ENCODE peak calls at places on chromosome 18, in six cellular contexts. C, O, Y, U, Z and V are unnamed samples.

GRCh38 chr18:45320724-45321123 is 294.6 kb upstream of the SLC14A2 start:
- DNase-seq in C (no peak), O (no peak), Y (no peak), U (no peak), Z (no peak), V (no peak)

GRCh38 chr18:70419526-70419925 is 130.7 kb downstream of the SOCS6 start:
- DNase-seq in C (no peak), O (peak; percentile 77), Y (no peak), U (no peak), Z (no peak), V (no peak)

GRCh38 chr18:33755918-33756590 is 178.0 kb downstream of the ASXL3 start:
- DNase-seq in C (peak; percentile 29), O (peak; percentile 93), Y (no peak), U (no peak), Z (no peak), V (no peak)

GRCh38 chr18:9133225-9133624 is 3.4 kb upstream of the ANKRD12 start:
- DNase-seq in C (no peak), O (no peak), Y (no peak), U (no peak), Z (no peak), V (no peak)

GRCh38 chr18:36153203-36153602 is 23.5 kb downstream of the ELP2 start:
- DNase-seq in C (no peak), O (peak; percentile 97), Y (no peak), U (no peak), Z (no peak), V (no peak)

GRCh38 chr18:33983126-33983525 is 241.6 kb downstream of the NOL4 start:
- DNase-seq in C (no peak), O (no peak), Y (no peak), U (no peak), Z (no peak), V (no peak)

GRCh38 chr18:37565985-37566478 is 434 bp upstream of the CELF4 start:
- DNase-seq in C (peak; percentile 12), O (peak; percentile 5), Y (peak; percentile 17), U (no peak), Z (no peak), V (no peak)

GRCh38 chr18:76814256-76814655 is 8.1 kb upstream of the ZNF236 start:
- DNase-seq in C (no peak), O (no peak), Y (no peak), U (no peak), Z (no peak), V (no peak)

GRCh38 chr18:32530947-32531651 is 60.4 kb upstream of the GAREM1 start:
- DNase-seq in C (peak; percentile 7), O (peak; percentile 36), Y (no peak), U (no peak), Z (no peak), V (no peak)

GRCh38 chr18:39840406-39840805 is 2114.6 kb upstream of the PIK3C3 start:
- DNase-seq in C (no peak), O (peak; percentile 49), Y (no peak), U (no peak), Z (no peak), V (no peak)

GRCh38 chr18:9631814-9632496 is 17.6 kb upstream of the PPP4R1 start:
- DNase-seq in C (peak; percentile 90), O (peak; percentile 96), Y (no peak), U (peak; percentile 73), Z (no peak), V (no peak)

GRCh38 chr18:10142056-10142455 is 228.2 kb downstream of the VAPA start:
- DNase-seq in C (no peak), O (no peak), Y (no peak), U (no peak), Z (no peak), V (no peak)

GRCh38 chr18:32735781-32736180 is 37.0 kb downstream of the KLHL14 start:
- DNase-seq in C (no peak), O (peak; percentile 24), Y (no peak), U (no peak), Z (no peak), V (no peak)

GRCh38 chr18:9210996-9211395 is 74.4 kb downstream of the ANKRD12 start:
- DNase-seq in C (no peak), O (no peak), Y (no peak), U (no peak), Z (no peak), V (no peak)

GRCh38 chr18:69655816-69656215 is 255.1 kb downstream of the DOK6 start:
- DNase-seq in C (no peak), O (no peak), Y (no peak), U (no peak), Z (no peak), V (no peak)

GRCh38 chr18:32379891-32380290 is 90.8 kb downstream of the GAREM1 start:
- DNase-seq in C (no peak), O (peak; percentile 58), Y (no peak), U (no peak), Z (no peak), V (no peak)

GRCh38 chr18:70085641-70086040 is 119.8 kb downstream of the RTTN start:
- DNase-seq in C (no peak), O (no peak), Y (no peak), U (no peak), Z (no peak), V (no peak)

GRCh38 chr18:26771524-26771923 is 94.0 kb downstream of the AQP4 start:
- DNase-seq in C (peak; percentile 17), O (no peak), Y (no peak), U (no peak), Z (no peak), V (no peak)

GRCh38 chr18:72697706-72698105 is 153.6 kb upstream of the CBLN2 start:
- DNase-seq in C (no peak), O (no peak), Y (no peak), U (no peak), Z (no peak), V (no peak)

GRCh38 chr18:9629709-9630108 is 15.3 kb upstream of the PPP4R1 start:
- DNase-seq in C (no peak), O (peak; percentile 58), Y (no peak), U (no peak), Z (no peak), V (no peak)

GRCh38 chr18:37280701-37281100 is 284.9 kb downstream of the CELF4 start:
- DNase-seq in C (no peak), O (no peak), Y (no peak), U (no peak), Z (no peak), V (no peak)

GRCh38 chr18:77062518-77063003 is 70.0 kb downstream of the MBP start:
- DNase-seq in C (no peak), O (peak; percentile 48), Y (no peak), U (no peak), Z (peak; percentile 82), V (no peak)

GRCh38 chr18:32509121-32509520 is 38.4 kb upstream of the GAREM1 start:
- DNase-seq in C (no peak), O (no peak), Y (no peak), U (no peak), Z (no peak), V (no peak)

GRCh38 chr18:9700261-9700796 is 7.8 kb upstream of the RAB31 start:
- DNase-seq in C (no peak), O (peak; percentile 68), Y (no peak), U (no peak), Z (no peak), V (no peak)

GRCh38 chr18:68354176-68354575 is 360.7 kb downstream of the TMX3 start:
- DNase-seq in C (no peak), O (no peak), Y (no peak), U (no peak), Z (no peak), V (no peak)

GRCh38 chr18:13369756-13370510 is 151.4 kb downstream of the LDLRAD4 start:
- DNase-seq in C (peak; percentile 53), O (no peak), Y (no peak), U (no peak), Z (no peak), V (no peak)

GRCh38 chr18:5419601-5420000 is 124.1 kb upstream of the ZBTB14 start:
- DNase-seq in C (no peak), O (no peak), Y (no peak), U (no peak), Z (no peak), V (no peak)
- H3K27ac ChIP-seq in C (no peak overlapping the region), O (no peak overlapping the region), Y (no peak overlapping the region), U (no peak overlapping the region), Z (no peak overlapping the region), V (no peak overlapping the region)

DNA sequence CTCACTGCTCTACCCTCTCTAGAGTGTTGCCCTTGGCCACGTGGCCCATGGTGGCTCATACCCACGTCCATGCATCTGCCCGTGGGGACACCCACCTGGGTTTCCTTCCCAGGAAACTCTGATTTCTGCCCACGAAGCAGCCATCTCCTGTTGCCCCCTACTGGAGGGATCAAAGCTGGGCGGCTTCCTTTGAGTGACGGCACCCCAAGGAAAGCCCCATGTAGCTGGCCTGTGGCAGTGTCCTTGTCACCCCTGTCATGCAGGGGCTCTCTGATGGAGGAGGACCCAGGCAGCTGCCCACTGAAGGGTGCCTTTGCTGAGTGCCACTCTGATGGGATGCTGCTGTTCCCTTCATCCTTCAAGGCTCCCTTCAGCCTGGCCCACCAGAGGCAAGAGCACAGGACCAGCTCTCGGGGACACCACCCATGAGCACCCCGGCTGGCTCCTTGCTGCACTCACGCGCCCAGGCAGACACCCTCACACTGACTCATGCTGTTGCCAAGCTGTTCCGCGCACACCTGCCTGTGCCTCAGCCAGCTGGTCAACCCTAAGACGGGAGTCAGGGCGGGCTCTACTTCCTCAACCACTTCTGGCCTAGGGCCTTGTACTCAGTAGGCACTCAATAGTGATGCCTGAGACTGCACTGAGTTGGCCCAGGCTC is 101.1 kb downstream of the CTIF start:
- DNase-seq in C (no peak), O (no peak), Y (peak; percentile 24), U (no peak), Z (no peak), V (no peak)
- TF ChIP-seq CTCF in C (peak; percentile 9), O (peak; percentile 34), Y (peak; percentile 41), U (peak; percentile 39), Z (peak; percentile 19), V (no peak)

DNA sequence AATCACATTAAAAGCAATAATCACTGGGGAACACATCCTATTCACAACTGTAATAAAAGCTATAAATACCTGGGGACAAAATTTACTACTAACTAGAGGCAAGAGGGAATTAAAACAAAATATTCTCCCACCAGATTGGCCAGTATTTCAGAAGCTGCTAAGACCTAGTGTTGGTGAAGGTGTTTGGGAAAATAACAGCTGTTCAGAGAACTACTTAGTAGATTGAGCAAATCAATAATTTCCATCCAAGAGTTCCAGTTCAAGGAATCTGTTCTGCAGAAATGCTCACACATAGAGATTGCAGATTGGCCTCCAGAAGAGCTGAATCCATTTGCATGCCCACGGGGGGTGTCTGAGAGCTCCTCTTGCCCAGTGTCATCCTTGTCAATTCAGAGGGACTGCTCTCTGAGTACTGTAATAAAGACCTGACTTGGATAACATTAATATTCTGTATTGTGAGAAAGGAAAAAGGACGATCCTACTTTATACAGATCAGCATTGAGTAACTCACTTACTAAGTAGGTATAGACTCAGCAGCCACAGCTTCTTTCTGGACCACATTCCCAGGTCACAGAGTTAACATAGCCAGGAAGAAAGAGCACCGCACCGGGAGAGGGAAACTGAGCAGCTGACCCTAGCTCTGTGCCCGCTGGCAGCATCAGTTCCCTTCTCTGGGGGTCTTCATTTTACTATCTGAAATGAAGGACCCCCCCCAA is 5.6 kb downstream of the TUBB6 start:
- DNase-seq in C (no peak), O (no peak), Y (no peak), U (no peak), Z (no peak), V (no peak)
- TF ChIP-seq POLR2A in C (no peak), O (peak; percentile 34), Y (no peak), U (no peak), Z (no peak), V (no peak)

DNA sequence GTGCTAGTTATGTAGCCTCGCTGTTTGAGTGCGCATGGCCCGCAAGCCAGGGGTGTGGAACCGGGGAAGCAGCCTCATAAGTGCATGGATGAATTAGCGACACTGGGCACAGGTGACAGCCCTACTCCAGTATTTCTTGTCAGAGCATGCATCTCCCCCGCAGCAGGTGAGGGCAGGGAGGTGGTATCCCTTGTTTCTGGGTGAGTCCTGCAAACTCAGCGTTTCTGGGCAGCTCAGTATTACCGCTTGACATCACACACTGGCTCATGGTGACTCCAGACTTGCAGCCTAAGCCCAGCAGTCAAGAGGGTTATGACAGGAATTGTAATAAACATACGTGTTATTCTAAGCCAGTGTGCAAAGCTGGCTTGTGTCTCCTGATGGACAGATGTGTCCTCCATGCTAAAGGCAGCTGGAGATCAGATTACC is 2.5 kb downstream of the CABLES1 start:
- DNase-seq in C (no peak), O (no peak), Y (no peak), U (no peak), Z (no peak), V (no peak)
- H3K27ac ChIP-seq in C (no peak overlapping the region), O (no peak overlapping the region), Y (no peak overlapping the region), U (no peak overlapping the region), Z (peak overlapping the region; percentile 71), V (peak overlapping the region; percentile 12)